ENCODE peak calls at places on chromosomes 7 and 10, in four cellular contexts. One of them, this sample, is unnamed.
A peak's percentile ranks its signal among the peaks of the same experiment; 100 is the strongest.

GRCh38 chr7:4233621-4234497 is 448.2 kb upstream of the FOXK1 start:
- DNase-seq in PC-3: no peak
- DNase-seq in DND-41: no peak
- DNase-seq in colonic mucosa: no peak
- DNase-seq in this sample: no peak

GRCh38 chr10:76301950-76302349 is 870.5 kb downstream of the LRMDA start:
- DNase-seq in PC-3: peak; percentile 85
- DNase-seq in DND-41: no peak
- DNase-seq in colonic mucosa: no peak
- DNase-seq in this sample: peak; percentile 18

GRCh38 chr7:4670791-4671190 is 11.3 kb upstream of the FOXK1 start:
- DNase-seq in PC-3: no peak
- DNase-seq in DND-41: no peak
- DNase-seq in colonic mucosa: no peak
- DNase-seq in this sample: no peak

GRCh38 chr7:16559497-16560223 is 33.0 kb downstream of the LRRC72 start:
- DNase-seq in PC-3: no peak
- DNase-seq in DND-41: no peak
- DNase-seq in colonic mucosa: no peak
- DNase-seq in this sample: no peak

GRCh38 chr7:116528008-116528789 is 3.4 kb downstream of the CAV1 start:
- DNase-seq in PC-3: peak; percentile 85
- DNase-seq in DND-41: no peak
- DNase-seq in colonic mucosa: peak; percentile 36
- DNase-seq in this sample: peak; percentile 96

GRCh38 chr10:34024708-34025425 is 690.4 kb upstream of the NRP1 start:
- DNase-seq in PC-3: peak; percentile 70
- DNase-seq in DND-41: peak; percentile 6
- DNase-seq in colonic mucosa: peak; percentile 36
- DNase-seq in this sample: no peak

GRCh38 chr10:44008270-44008916 is 359.7 kb upstream of the ZNF32 start:
- DNase-seq in PC-3: peak; percentile 25
- DNase-seq in DND-41: no peak
- DNase-seq in colonic mucosa: no peak
- DNase-seq in this sample: no peak

GRCh38 chr7:307970-308369 is 18.0 kb downstream of the FOXL3 start:
- DNase-seq in PC-3: no peak
- DNase-seq in DND-41: no peak
- DNase-seq in colonic mucosa: no peak
- DNase-seq in this sample: no peak

GRCh38 chr7:46157931-46158330 is 236.9 kb upstream of the IGFBP3 start:
- DNase-seq in PC-3: no peak
- DNase-seq in DND-41: no peak
- DNase-seq in colonic mucosa: no peak
- DNase-seq in this sample: no peak

GRCh38 chr10:48722153-48722861 is 37.6 kb downstream of the WDFY4 start:
- DNase-seq in PC-3: no peak
- DNase-seq in DND-41: no peak
- DNase-seq in colonic mucosa: no peak
- DNase-seq in this sample: no peak

GRCh38 chr10:120423350-120424197 is 33.5 kb upstream of the PLPP4 start:
- DNase-seq in PC-3: peak; percentile 71
- DNase-seq in DND-41: peak; percentile 46
- DNase-seq in colonic mucosa: peak; percentile 35
- DNase-seq in this sample: no peak

GRCh38 chr7:76054129-76055120 is 6.5 kb downstream of the MDH2 start:
- DNase-seq in PC-3: peak; percentile 79
- DNase-seq in DND-41: no peak
- DNase-seq in colonic mucosa: no peak
- DNase-seq in this sample: peak; percentile 57

GRCh38 chr7:29853072-29853471 is 46.8 kb downstream of the WIPF3 start:
- DNase-seq in PC-3: peak; percentile 3
- DNase-seq in DND-41: no peak
- DNase-seq in colonic mucosa: no peak
- DNase-seq in this sample: no peak

GRCh38 chr7:124497209-124497608 is 268.4 kb downstream of the GPR37 start:
- DNase-seq in PC-3: no peak
- DNase-seq in DND-41: no peak
- DNase-seq in colonic mucosa: no peak
- DNase-seq in this sample: no peak

GRCh38 chr7:51235593-51236313 is 80.9 kb downstream of the COBL start:
- DNase-seq in PC-3: no peak
- DNase-seq in DND-41: no peak
- DNase-seq in colonic mucosa: no peak
- DNase-seq in this sample: no peak

GRCh38 chr10:130010653-130011052 is 46.6 kb upstream of the EBF3 start:
- DNase-seq in PC-3: no peak
- DNase-seq in DND-41: no peak
- DNase-seq in colonic mucosa: no peak
- DNase-seq in this sample: no peak

GRCh38 chr10:77401681-77402080 is 235.9 kb downstream of the KCNMA1 start:
- DNase-seq in PC-3: no peak
- DNase-seq in DND-41: no peak
- DNase-seq in colonic mucosa: no peak
- DNase-seq in this sample: no peak

DNA sequence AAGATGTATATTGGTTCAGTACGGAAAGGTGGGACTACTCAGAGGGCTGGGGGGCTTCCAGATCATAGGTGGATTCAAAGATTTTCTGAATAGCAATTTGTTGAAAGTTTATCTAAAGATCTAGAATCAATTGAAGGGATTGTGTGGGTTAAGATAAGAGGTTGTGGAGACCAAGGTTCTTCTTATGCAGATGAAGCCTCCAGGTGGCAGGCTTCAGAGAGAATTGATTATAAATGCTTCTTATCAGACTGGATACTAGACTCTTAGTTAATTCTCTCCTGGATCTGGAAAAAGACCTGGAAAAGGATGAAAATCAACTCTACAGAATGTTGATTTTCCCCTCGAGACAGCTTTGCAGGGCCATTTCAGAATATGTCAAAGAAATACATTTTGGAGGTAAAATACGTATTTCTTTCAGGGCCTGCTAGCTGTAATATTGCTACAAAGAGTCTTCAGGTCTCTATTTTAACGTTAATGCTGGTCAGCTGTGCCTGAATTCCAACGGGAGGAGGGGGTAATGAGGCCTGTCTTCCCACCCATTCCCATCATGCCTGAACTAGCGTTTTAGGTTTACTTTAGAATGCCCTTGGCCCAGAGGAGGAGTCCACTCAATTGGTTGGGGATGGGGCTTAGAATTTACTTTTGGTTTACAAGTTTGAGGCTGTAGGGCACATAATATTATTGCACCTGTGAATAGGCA is 12.8 kb upstream of the GPR15LG start:
- DNase-seq in PC-3: no peak
- DNase-seq in DND-41: no peak
- DNase-seq in colonic mucosa: no peak
- DNase-seq in this sample: no peak
- TF ChIP-seq CTCF in PC-3: no peak
- TF ChIP-seq CTCF in DND-41: no peak
- TF ChIP-seq CTCF in colonic mucosa: no peak
- TF ChIP-seq CTCF in this sample: no peak

DNA sequence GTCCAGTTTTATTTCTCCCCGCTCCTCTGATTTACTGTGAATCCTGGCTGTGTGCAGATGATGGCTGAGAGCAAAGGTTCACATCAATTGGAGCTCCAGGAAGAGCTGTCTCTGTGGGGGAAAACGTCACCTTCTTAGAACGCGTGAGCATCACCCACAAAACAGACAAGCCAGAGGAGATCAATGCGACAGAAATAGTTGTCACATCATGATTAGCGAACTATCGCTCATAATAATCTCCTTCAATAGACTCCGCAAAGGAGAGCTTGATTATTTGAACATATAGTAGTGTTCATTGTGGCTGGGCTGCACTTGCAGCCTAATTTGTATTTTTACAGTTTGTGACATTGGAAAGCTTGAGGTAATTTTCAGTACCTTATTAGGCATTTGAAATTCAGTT is 276.9 kb upstream of the PFKP start:
- DNase-seq in PC-3: no peak
- DNase-seq in DND-41: no peak
- DNase-seq in colonic mucosa: no peak
- DNase-seq in this sample: no peak
- H3K9ac ChIP-seq in PC-3: no peak overlapping the region
- H3K9ac ChIP-seq in DND-41: no peak overlapping the region
- H3K9ac ChIP-seq in colonic mucosa: no peak overlapping the region
- H3K9ac ChIP-seq in this sample: no peak overlapping the region

DNA sequence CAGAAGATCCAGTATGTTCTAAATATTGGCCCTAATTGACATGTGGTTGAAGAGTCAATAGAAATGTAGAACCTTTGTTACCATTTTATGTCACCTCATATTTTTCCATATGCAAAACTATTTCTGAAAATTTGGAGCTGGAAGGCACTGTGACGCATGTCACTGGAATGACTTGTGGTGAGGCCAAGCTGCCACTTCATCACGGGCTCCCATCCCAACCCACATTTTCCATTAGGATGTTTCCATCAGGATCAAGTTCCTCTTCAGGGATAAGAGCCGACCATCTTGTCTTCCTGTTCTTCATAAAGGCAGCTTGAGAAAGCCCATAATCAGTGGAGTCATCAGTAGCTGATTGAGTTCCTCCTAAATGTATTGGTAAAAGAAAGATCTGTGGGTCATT is 1241.7 kb downstream of the GATA3 start:
- DNase-seq in PC-3: no peak
- DNase-seq in DND-41: no peak
- DNase-seq in colonic mucosa: no peak
- DNase-seq in this sample: peak; percentile 27
- H3K4me1 ChIP-seq in PC-3: no peaks in the 10 kb centered on the region
- H3K4me1 ChIP-seq in DND-41: peaks cover 2% of the 10 kb centered on the region
- H3K4me1 ChIP-seq in colonic mucosa: no peaks in the 10 kb centered on the region
- H3K4me1 ChIP-seq in this sample: no peaks in the 10 kb centered on the region

GRCh38 chr10:126315471-126316177 is 72.7 kb downstream of the ADAM12 start:
- DNase-seq in PC-3: peak; percentile 25
- DNase-seq in DND-41: no peak
- DNase-seq in colonic mucosa: no peak
- DNase-seq in this sample: peak; percentile 94
- TF ChIP-seq CTCF in PC-3: no peak
- TF ChIP-seq CTCF in DND-41: no peak
- TF ChIP-seq CTCF in colonic mucosa: no peak
- TF ChIP-seq CTCF in this sample: peak; percentile 15

GRCh38 chr7:102450242-102450641 is 14.4 kb downstream of the ALKBH4 start:
- DNase-seq in PC-3: peak; percentile 51
- DNase-seq in DND-41: no peak
- DNase-seq in colonic mucosa: no peak
- DNase-seq in this sample: no peak
- H3K9ac ChIP-seq in PC-3: no peak overlapping the region
- H3K9ac ChIP-seq in DND-41: no peak overlapping the region
- H3K9ac ChIP-seq in colonic mucosa: no peak overlapping the region
- H3K9ac ChIP-seq in this sample: no peak overlapping the region

DNA sequence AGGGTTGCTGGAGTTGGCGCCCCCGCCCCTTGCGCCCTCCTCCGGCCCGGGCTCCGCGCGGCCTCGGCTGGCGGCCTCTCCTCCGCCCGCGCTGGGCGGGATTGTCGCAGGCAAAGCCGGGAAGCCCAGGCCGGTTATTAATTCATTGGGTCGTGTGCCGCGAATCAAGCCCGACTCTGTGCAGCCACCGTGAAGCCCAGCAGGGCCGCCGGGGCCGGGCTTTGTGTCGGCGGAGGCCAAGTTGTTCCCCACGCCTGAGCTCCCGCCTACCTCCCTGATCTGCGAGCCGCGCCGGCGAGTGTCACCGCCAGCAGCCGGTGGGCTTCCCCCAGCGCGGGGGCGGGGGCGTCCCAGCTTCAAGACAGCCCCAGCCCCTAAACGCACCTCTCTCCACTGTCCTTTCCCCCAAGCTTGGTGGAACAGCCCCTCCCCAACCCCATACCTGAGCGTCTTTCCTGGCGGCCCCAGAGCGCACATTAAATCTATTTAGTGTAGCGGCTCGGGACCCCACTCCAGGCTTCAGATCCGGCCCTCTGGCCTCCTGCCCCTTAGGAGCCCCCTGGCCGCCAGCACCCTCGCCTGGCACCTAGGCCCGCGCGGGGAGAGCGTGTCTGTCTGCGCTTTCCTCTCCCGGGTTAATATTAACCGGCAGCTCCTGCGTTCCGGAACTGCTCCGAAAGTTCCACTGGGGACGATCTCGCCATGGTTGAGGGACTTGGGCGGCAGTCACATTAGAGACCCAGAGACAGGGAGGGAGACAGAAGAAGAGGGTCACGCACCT is 3.5 kb downstream of the SHH start:
- DNase-seq in PC-3: peak; percentile 14
- DNase-seq in DND-41: no peak
- DNase-seq in colonic mucosa: peak; percentile 76
- DNase-seq in this sample: no peak
- H3K4me1 ChIP-seq in PC-3: peaks cover 27% of the 10 kb centered on the region
- H3K4me1 ChIP-seq in DND-41: no peaks in the 10 kb centered on the region
- H3K4me1 ChIP-seq in colonic mucosa: peaks cover 15% of the 10 kb centered on the region
- H3K4me1 ChIP-seq in this sample: peaks cover 3% of the 10 kb centered on the region

GRCh38 chr10:90968448-90969086 is 47.7 kb upstream of the ANKRD1 start:
- DNase-seq in PC-3: peak; percentile 82
- DNase-seq in DND-41: no peak
- DNase-seq in colonic mucosa: no peak
- DNase-seq in this sample: peak; percentile 98

GRCh38 chr10:90969148-90969547 is 48.3 kb upstream of the ANKRD1 start:
- DNase-seq in PC-3: peak; percentile 73
- DNase-seq in DND-41: peak; percentile 1
- DNase-seq in colonic mucosa: no peak
- DNase-seq in this sample: no peak

GRCh38 chr10:90966146-90966545 is 45.3 kb upstream of the ANKRD1 start:
- DNase-seq in PC-3: no peak
- DNase-seq in DND-41: no peak
- DNase-seq in colonic mucosa: no peak
- DNase-seq in this sample: no peak

GRCh38 chr10:90967865-90968264 is 47.0 kb upstream of the ANKRD1 start:
- DNase-seq in PC-3: no peak
- DNase-seq in DND-41: no peak
- DNase-seq in colonic mucosa: no peak
- DNase-seq in this sample: no peak

GRCh38 chr10:90969947-90970673 is 49.2 kb upstream of the ANKRD1 start:
- DNase-seq in PC-3: peak; percentile 50
- DNase-seq in DND-41: peak; percentile 13
- DNase-seq in colonic mucosa: no peak
- DNase-seq in this sample: peak; percentile 83
- TF ChIP-seq CTCF in PC-3: peak; percentile 46
- TF ChIP-seq CTCF in DND-41: peak; percentile 50
- TF ChIP-seq CTCF in colonic mucosa: no peak
- TF ChIP-seq CTCF in this sample: no peak

DNA sequence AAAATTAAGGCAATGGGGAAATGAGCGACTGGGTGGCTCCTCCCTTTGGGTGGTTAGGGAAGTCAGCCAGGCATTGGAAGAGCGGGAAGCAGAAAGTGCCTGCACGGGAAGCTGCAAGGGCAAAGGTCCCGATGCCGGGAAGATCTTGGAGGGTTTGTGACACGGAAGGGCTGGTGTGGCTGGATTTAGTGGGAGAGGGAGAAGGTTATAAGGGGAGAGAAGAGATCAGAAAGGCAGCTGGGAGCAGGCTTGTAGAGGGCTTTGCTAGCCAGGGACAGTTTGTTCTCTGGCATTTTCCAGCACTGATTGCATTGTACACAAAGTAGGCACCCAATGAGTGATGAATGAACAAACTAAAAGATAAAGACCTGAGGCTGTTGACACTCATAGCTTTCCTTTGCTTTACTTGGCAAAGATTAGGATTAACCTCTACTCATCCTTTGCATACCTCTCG is 67.7 kb downstream of the NAMPT start:
- DNase-seq in PC-3: peak; percentile 84
- DNase-seq in DND-41: no peak
- DNase-seq in colonic mucosa: peak; percentile 87
- DNase-seq in this sample: peak; percentile 67
- H3K9ac ChIP-seq in PC-3: peak overlapping the region; percentile 52
- H3K9ac ChIP-seq in DND-41: no peak overlapping the region
- H3K9ac ChIP-seq in colonic mucosa: peak overlapping the region; percentile 14
- H3K9ac ChIP-seq in this sample: no peak overlapping the region

GRCh38 chr10:118663176-118663575 is 67.7 kb upstream of the PRLHR start:
- DNase-seq in PC-3: no peak
- DNase-seq in DND-41: no peak
- DNase-seq in colonic mucosa: no peak
- DNase-seq in this sample: no peak
- H3K4me1 ChIP-seq in PC-3: no peaks in the 10 kb centered on the region
- H3K4me1 ChIP-seq in DND-41: peaks cover 14% of the 10 kb centered on the region
- H3K4me1 ChIP-seq in colonic mucosa: no peaks in the 10 kb centered on the region
- H3K4me1 ChIP-seq in this sample: no peaks in the 10 kb centered on the region

This sample was measured in fibroblast of lung.